ENCODE peak calls at places on chromosomes 13 and 19, in nine cellular contexts. One of them, this sample, is unnamed.

GRCh38 chr19:2603320-2603719 is 99.2 kb downstream of the GNG7 start:
- DNase-seq in ovary: no peak
- DNase-seq in BE2C: no peak
- DNase-seq in astrocyte of the spinal cord: peak; percentile 78
- DNase-seq in cardiac muscle cell: peak; percentile 68
- DNase-seq in tibial nerve: peak; percentile 51
- DNase-seq in breast epithelium: no peak
- DNase-seq in CD8-positive, alpha-beta T cell: no peak
- DNase-seq in transverse colon: no peak
- DNase-seq in this sample: no peak

GRCh38 chr19:17391371-17392151 is 2.4 kb downstream of the CCDC194 start:
- DNase-seq in ovary: peak; percentile 38
- DNase-seq in BE2C: no peak
- DNase-seq in astrocyte of the spinal cord: no peak
- DNase-seq in cardiac muscle cell: no peak
- DNase-seq in tibial nerve: no peak
- DNase-seq in breast epithelium: no peak
- DNase-seq in CD8-positive, alpha-beta T cell: no peak
- DNase-seq in transverse colon: peak; percentile 52
- DNase-seq in this sample: no peak

GRCh38 chr13:23609414-23610186 is 39.4 kb downstream of the TNFRSF19 start:
- DNase-seq in ovary: peak; percentile 32
- DNase-seq in BE2C: no peak
- DNase-seq in astrocyte of the spinal cord: peak; percentile 86
- DNase-seq in cardiac muscle cell: peak; percentile 67
- DNase-seq in tibial nerve: peak; percentile 38
- DNase-seq in breast epithelium: no peak
- DNase-seq in CD8-positive, alpha-beta T cell: no peak
- DNase-seq in transverse colon: no peak
- DNase-seq in this sample: no peak

GRCh38 chr13:42337808-42338600 is 66.1 kb downstream of the AKAP11 start:
- DNase-seq in ovary: no peak
- DNase-seq in BE2C: no peak
- DNase-seq in astrocyte of the spinal cord: peak; percentile 20
- DNase-seq in cardiac muscle cell: no peak
- DNase-seq in tibial nerve: no peak
- DNase-seq in breast epithelium: no peak
- DNase-seq in CD8-positive, alpha-beta T cell: no peak
- DNase-seq in transverse colon: no peak
- DNase-seq in this sample: no peak

GRCh38 chr19:41354343-41354974 is 737 bp upstream of the TGFB1 start:
- DNase-seq in ovary: peak; percentile 42
- DNase-seq in BE2C: no peak
- DNase-seq in astrocyte of the spinal cord: no peak
- DNase-seq in cardiac muscle cell: no peak
- DNase-seq in tibial nerve: no peak
- DNase-seq in breast epithelium: no peak
- DNase-seq in CD8-positive, alpha-beta T cell: no peak
- DNase-seq in transverse colon: no peak
- DNase-seq in this sample: no peak

GRCh38 chr19:8438236-8438635 is 6.5 kb upstream of the HNRNPM start:
- DNase-seq in ovary: no peak
- DNase-seq in BE2C: no peak
- DNase-seq in astrocyte of the spinal cord: no peak
- DNase-seq in cardiac muscle cell: no peak
- DNase-seq in tibial nerve: no peak
- DNase-seq in breast epithelium: no peak
- DNase-seq in CD8-positive, alpha-beta T cell: no peak
- DNase-seq in transverse colon: no peak
- DNase-seq in this sample: no peak

GRCh38 chr13:34967851-34968562 is 25.9 kb downstream of the NBEA start:
- DNase-seq in ovary: no peak
- DNase-seq in BE2C: no peak
- DNase-seq in astrocyte of the spinal cord: peak; percentile 37
- DNase-seq in cardiac muscle cell: no peak
- DNase-seq in tibial nerve: no peak
- DNase-seq in breast epithelium: no peak
- DNase-seq in CD8-positive, alpha-beta T cell: no peak
- DNase-seq in transverse colon: no peak
- DNase-seq in this sample: no peak

GRCh38 chr13:42880241-42880640 is 98.9 kb downstream of the FAM216B start:
- DNase-seq in ovary: peak; percentile 35
- DNase-seq in BE2C: no peak
- DNase-seq in astrocyte of the spinal cord: no peak
- DNase-seq in cardiac muscle cell: peak; percentile 77
- DNase-seq in tibial nerve: no peak
- DNase-seq in breast epithelium: no peak
- DNase-seq in CD8-positive, alpha-beta T cell: no peak
- DNase-seq in transverse colon: no peak
- DNase-seq in this sample: no peak

GRCh38 chr13:37074703-37075102 is 15.2 kb upstream of the SUPT20H start:
- DNase-seq in ovary: no peak
- DNase-seq in BE2C: no peak
- DNase-seq in astrocyte of the spinal cord: peak; percentile 55
- DNase-seq in cardiac muscle cell: peak; percentile 65
- DNase-seq in tibial nerve: no peak
- DNase-seq in breast epithelium: no peak
- DNase-seq in CD8-positive, alpha-beta T cell: no peak
- DNase-seq in transverse colon: no peak
- DNase-seq in this sample: no peak

GRCh38 chr13:94968757-94969086 is 256.4 kb upstream of the SOX21 start:
- DNase-seq in ovary: no peak
- DNase-seq in BE2C: no peak
- DNase-seq in astrocyte of the spinal cord: no peak
- DNase-seq in cardiac muscle cell: no peak
- DNase-seq in tibial nerve: no peak
- DNase-seq in breast epithelium: no peak
- DNase-seq in CD8-positive, alpha-beta T cell: no peak
- DNase-seq in transverse colon: no peak
- DNase-seq in this sample: no peak
- H3K4me3 ChIP-seq in ovary: no peak overlapping the region
- H3K4me3 ChIP-seq in BE2C: no peak overlapping the region
- H3K4me3 ChIP-seq in astrocyte of the spinal cord: peak overlapping the region; percentile 49
- H3K4me3 ChIP-seq in cardiac muscle cell: peak overlapping the region; percentile 46
- H3K4me3 ChIP-seq in tibial nerve: no peak overlapping the region
- H3K4me3 ChIP-seq in breast epithelium: no peak overlapping the region
- H3K4me3 ChIP-seq in CD8-positive, alpha-beta T cell: no peak overlapping the region
- H3K4me3 ChIP-seq in transverse colon: peak overlapping the region; percentile 40
- H3K4me3 ChIP-seq in this sample: no peak overlapping the region

GRCh38 chr13:114115191-114115671 is 17.2 kb downstream of the RASA3 start:
- DNase-seq in ovary: peak; percentile 17
- DNase-seq in BE2C: peak; percentile 23
- DNase-seq in astrocyte of the spinal cord: peak; percentile 76
- DNase-seq in cardiac muscle cell: peak; percentile 72
- DNase-seq in tibial nerve: no peak
- DNase-seq in breast epithelium: no peak
- DNase-seq in CD8-positive, alpha-beta T cell: no peak
- DNase-seq in transverse colon: peak; percentile 81
- DNase-seq in this sample: no peak
- TF ChIP-seq CTCF in ovary: no peak
- TF ChIP-seq CTCF in BE2C: no peak
- TF ChIP-seq CTCF in astrocyte of the spinal cord: peak; percentile 27
- TF ChIP-seq CTCF in cardiac muscle cell: peak; percentile 22
- TF ChIP-seq CTCF in tibial nerve: no peak
- TF ChIP-seq CTCF in breast epithelium: no peak
- TF ChIP-seq CTCF in CD8-positive, alpha-beta T cell: no peak
- TF ChIP-seq CTCF in transverse colon: peak; percentile 20
- TF ChIP-seq CTCF in this sample: no peak

GRCh38 chr19:56393119-56394012 is at the start of gene ZNF582:
- DNase-seq in ovary: peak; percentile 96
- DNase-seq in BE2C: peak; percentile 97
- DNase-seq in astrocyte of the spinal cord: peak; percentile 97
- DNase-seq in cardiac muscle cell: peak; percentile 98
- DNase-seq in tibial nerve: peak; percentile 89
- DNase-seq in breast epithelium: peak; percentile 94
- DNase-seq in CD8-positive, alpha-beta T cell: peak; percentile 85
- DNase-seq in transverse colon: peak; percentile 92
- DNase-seq in this sample: peak; percentile 88
- H3K4me3 ChIP-seq in ovary: peak within 1 kb of the TSS; percentile 58
- H3K4me3 ChIP-seq in BE2C: peak within 1 kb of the TSS; percentile 79
- H3K4me3 ChIP-seq in astrocyte of the spinal cord: peak within 1 kb of the TSS; percentile 84
- H3K4me3 ChIP-seq in cardiac muscle cell: peak within 1 kb of the TSS; percentile 66
- H3K4me3 ChIP-seq in tibial nerve: peak within 1 kb of the TSS; percentile 82
- H3K4me3 ChIP-seq in breast epithelium: peak within 1 kb of the TSS; percentile 77
- H3K4me3 ChIP-seq in CD8-positive, alpha-beta T cell: peak within 1 kb of the TSS; percentile 87
- H3K4me3 ChIP-seq in transverse colon: peak within 1 kb of the TSS; percentile 80
- H3K4me3 ChIP-seq in this sample: peak within 1 kb of the TSS; percentile 82

GRCh38 chr13:28530729-28531194 is 35.8 kb upstream of the FLT1 start:
- DNase-seq in ovary: no peak
- DNase-seq in BE2C: no peak
- DNase-seq in astrocyte of the spinal cord: peak; percentile 22
- DNase-seq in cardiac muscle cell: peak; percentile 42
- DNase-seq in tibial nerve: no peak
- DNase-seq in breast epithelium: no peak
- DNase-seq in CD8-positive, alpha-beta T cell: no peak
- DNase-seq in transverse colon: no peak
- DNase-seq in this sample: no peak

GRCh38 chr13:28529836-28530235 is 34.9 kb upstream of the FLT1 start:
- DNase-seq in ovary: no peak
- DNase-seq in BE2C: no peak
- DNase-seq in astrocyte of the spinal cord: no peak
- DNase-seq in cardiac muscle cell: no peak
- DNase-seq in tibial nerve: no peak
- DNase-seq in breast epithelium: no peak
- DNase-seq in CD8-positive, alpha-beta T cell: no peak
- DNase-seq in transverse colon: no peak
- DNase-seq in this sample: no peak

GRCh38 chr13:28527629-28528028 is 32.7 kb upstream of the FLT1 start:
- DNase-seq in ovary: no peak
- DNase-seq in BE2C: no peak
- DNase-seq in astrocyte of the spinal cord: no peak
- DNase-seq in cardiac muscle cell: no peak
- DNase-seq in tibial nerve: no peak
- DNase-seq in breast epithelium: no peak
- DNase-seq in CD8-positive, alpha-beta T cell: no peak
- DNase-seq in transverse colon: no peak
- DNase-seq in this sample: no peak

GRCh38 chr13:28528388-28528787 is 33.5 kb upstream of the FLT1 start:
- DNase-seq in ovary: no peak
- DNase-seq in BE2C: no peak
- DNase-seq in astrocyte of the spinal cord: no peak
- DNase-seq in cardiac muscle cell: no peak
- DNase-seq in tibial nerve: no peak
- DNase-seq in breast epithelium: no peak
- DNase-seq in CD8-positive, alpha-beta T cell: no peak
- DNase-seq in transverse colon: no peak
- DNase-seq in this sample: no peak

DNA sequence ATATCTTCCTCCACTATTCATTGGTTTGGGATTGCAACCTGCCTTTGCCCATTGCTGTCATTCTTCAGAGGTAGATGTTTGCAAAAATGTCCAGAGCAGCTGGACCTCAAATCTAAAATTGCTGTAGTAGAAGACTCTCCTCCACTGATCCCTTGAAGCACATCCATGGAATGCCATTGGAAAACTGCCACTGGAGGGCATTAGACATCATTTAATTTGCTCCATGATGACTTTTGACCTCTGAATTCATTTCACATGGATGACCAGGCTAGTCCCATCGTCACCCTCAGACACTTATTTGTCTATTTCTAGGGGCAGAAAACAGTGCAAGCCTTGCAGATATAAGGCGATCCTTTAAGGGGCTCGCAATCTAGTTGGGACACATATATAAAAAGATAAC is 33.9 kb upstream of the FLT1 start:
- DNase-seq in ovary: no peak
- DNase-seq in BE2C: no peak
- DNase-seq in astrocyte of the spinal cord: no peak
- DNase-seq in cardiac muscle cell: no peak
- DNase-seq in tibial nerve: no peak
- DNase-seq in breast epithelium: no peak
- DNase-seq in CD8-positive, alpha-beta T cell: no peak
- DNase-seq in transverse colon: no peak
- DNase-seq in this sample: no peak
- TF ChIP-seq CTCF in ovary: no peak
- TF ChIP-seq CTCF in BE2C: no peak
- TF ChIP-seq CTCF in astrocyte of the spinal cord: no peak
- TF ChIP-seq CTCF in cardiac muscle cell: no peak
- TF ChIP-seq CTCF in tibial nerve: no peak
- TF ChIP-seq CTCF in breast epithelium: no peak
- TF ChIP-seq CTCF in CD8-positive, alpha-beta T cell: no peak
- TF ChIP-seq CTCF in transverse colon: peak; percentile 32
- TF ChIP-seq CTCF in this sample: no peak

DNA sequence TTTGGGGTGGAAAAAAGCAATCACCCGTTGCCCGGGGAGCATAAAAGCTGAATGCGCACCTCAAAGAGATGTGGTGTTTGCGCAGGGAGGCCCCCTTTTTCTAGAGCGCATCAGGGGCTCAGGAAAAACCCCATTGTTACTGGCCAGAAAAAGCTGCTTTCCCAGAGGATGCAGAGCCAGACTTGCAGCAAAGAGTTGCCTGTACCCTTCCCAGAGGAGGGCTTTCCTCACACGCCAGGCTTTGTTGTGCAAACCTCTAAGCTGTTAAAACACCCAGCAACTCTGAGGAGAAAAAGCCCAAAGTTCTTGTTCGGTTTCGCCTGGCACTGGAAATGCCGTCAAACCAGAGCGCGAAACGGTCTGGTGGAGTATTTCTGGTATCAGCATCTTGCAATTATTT is 29.3 kb downstream of the GSX1 start:
- DNase-seq in ovary: no peak
- DNase-seq in BE2C: no peak
- DNase-seq in astrocyte of the spinal cord: peak; percentile 9
- DNase-seq in cardiac muscle cell: no peak
- DNase-seq in tibial nerve: no peak
- DNase-seq in breast epithelium: no peak
- DNase-seq in CD8-positive, alpha-beta T cell: no peak
- DNase-seq in transverse colon: no peak
- DNase-seq in this sample: no peak
- H3K4me3 ChIP-seq in ovary: no peak overlapping the region
- H3K4me3 ChIP-seq in BE2C: no peak overlapping the region
- H3K4me3 ChIP-seq in astrocyte of the spinal cord: no peak overlapping the region
- H3K4me3 ChIP-seq in cardiac muscle cell: no peak overlapping the region
- H3K4me3 ChIP-seq in tibial nerve: no peak overlapping the region
- H3K4me3 ChIP-seq in breast epithelium: no peak overlapping the region
- H3K4me3 ChIP-seq in CD8-positive, alpha-beta T cell: no peak overlapping the region
- H3K4me3 ChIP-seq in transverse colon: no peak overlapping the region
- H3K4me3 ChIP-seq in this sample: no peak overlapping the region

GRCh38 chr19:5547881-5548280 is 19.9 kb downstream of the TINCR start:
- DNase-seq in ovary: no peak
- DNase-seq in BE2C: peak; percentile 49
- DNase-seq in astrocyte of the spinal cord: peak; percentile 31
- DNase-seq in cardiac muscle cell: peak; percentile 62
- DNase-seq in tibial nerve: no peak
- DNase-seq in breast epithelium: no peak
- DNase-seq in CD8-positive, alpha-beta T cell: no peak
- DNase-seq in transverse colon: peak; percentile 33
- DNase-seq in this sample: no peak
- TF ChIP-seq CTCF in ovary: no peak
- TF ChIP-seq CTCF in BE2C: peak; percentile 82
- TF ChIP-seq CTCF in astrocyte of the spinal cord: peak; percentile 67
- TF ChIP-seq CTCF in cardiac muscle cell: peak; percentile 70
- TF ChIP-seq CTCF in tibial nerve: peak; percentile 15
- TF ChIP-seq CTCF in breast epithelium: no peak
- TF ChIP-seq CTCF in CD8-positive, alpha-beta T cell: peak; percentile 24
- TF ChIP-seq CTCF in transverse colon: peak; percentile 64
- TF ChIP-seq CTCF in this sample: peak; percentile 44

This sample was measured in GM06990.